ENCODE peak calls at places on chromosome 10, in eight cellular contexts. M is HAP-1, L is NT2/D1, E is MM.1S, N is kidney epithelial cell, P is GM12878, X is GM23248, W is colonic mucosa. U is an unnamed sample.

GRCh38 chr10:122494833-122495232 is 33.5 kb downstream of the HTRA1 start:
- DNase-seq in M (no peak), L (no peak), E (no peak), N (no peak), P (no peak), X (peak), W (no peak), U (no peak)

GRCh38 chr10:123502983-123503382 is 163.2 kb upstream of the GPR26 start:
- DNase-seq in M (no peak), L (no peak), E (peak), N (no peak), P (no peak), X (no peak), W (no peak), U (peak)

GRCh38 chr10:130804281-130804680 is 507.2 kb downstream of the TCERG1L start:
- DNase-seq in M (no peak), L (no peak), E (no peak), N (no peak), P (no peak), X (no peak), W (no peak), U (no peak)

GRCh38 chr10:103276251-103276936 is 544 bp upstream of the INA start:
- DNase-seq in M (no peak), L (no peak), E (no peak), N (no peak), P (no peak), X (no peak), W (no peak), U (no peak)

GRCh38 chr10:27741173-27742091 is 4.2 kb downstream of the MKX start:
- DNase-seq in M (no peak), L (no peak), E (no peak), N (no peak), P (no peak), X (no peak), W (no peak), U (no peak)

GRCh38 chr10:105540381-105540780 is 899.3 kb downstream of the SORCS3 start:
- DNase-seq in M (no peak), L (no peak), E (peak), N (no peak), P (no peak), X (no peak), W (no peak), U (no peak)

GRCh38 chr10:1551636-1552338 is 185.5 kb downstream of the ADARB2 start:
- DNase-seq in M (no peak), L (no peak), E (no peak), N (no peak), P (no peak), X (no peak), W (no peak), U (no peak)

GRCh38 chr10:86361134-86362128 is 5.2 kb downstream of the GRID1 start:
- DNase-seq in M (no peak), L (no peak), E (no peak), N (no peak), P (no peak), X (no peak), W (no peak), U (no peak)

GRCh38 chr10:132461683-132462231 is 64.8 kb downstream of the PWWP2B start:
- DNase-seq in M (no peak), L (no peak), E (no peak), N (no peak), P (no peak), X (peak), W (peak), U (no peak)

GRCh38 chr10:67115972-67116371 is 190.1 kb downstream of the LRRTM3 start:
- DNase-seq in M (no peak), L (no peak), E (no peak), N (peak), P (no peak), X (no peak), W (no peak), U (no peak)

GRCh38 chr10:77290528-77291155 is 347.0 kb downstream of the KCNMA1 start:
- DNase-seq in M (no peak), L (no peak), E (no peak), N (peak), P (no peak), X (peak), W (no peak), U (no peak)

GRCh38 chr10:113552014-113552413 is 839 bp upstream of the HABP2 start:
- DNase-seq in M (no peak), L (no peak), E (no peak), N (no peak), P (no peak), X (no peak), W (no peak), U (no peak)

GRCh38 chr10:70162892-70163201 is 7.5 kb downstream of the SAR1A start:
- DNase-seq in M (no peak), L (no peak), E (no peak), N (no peak), P (peak), X (no peak), W (no peak), U (no peak)

GRCh38 chr10:99234067-99234738 is 1.4 kb downstream of the HPSE2 start:
- DNase-seq in M (no peak), L (peak), E (peak), N (no peak), P (peak), X (peak), W (peak), U (peak)

GRCh38 chr10:93384006-93384405 is 98.1 kb downstream of the MYOF start:
- DNase-seq in M (no peak), L (no peak), E (no peak), N (peak), P (no peak), X (no peak), W (no peak), U (no peak)

GRCh38 chr10:79230563-79231249 is 116.6 kb upstream of the PPIF start:
- DNase-seq in M (no peak), L (no peak), E (no peak), N (no peak), P (no peak), X (no peak), W (no peak), U (no peak)

GRCh38 chr10:88874271-88874670 is 5.8 kb upstream of the STAMBPL1 start:
- DNase-seq in M (no peak), L (no peak), E (no peak), N (no peak), P (no peak), X (peak), W (no peak), U (no peak)

GRCh38 chr10:91103384-91104184 is 116.9 kb upstream of the PCGF5 start:
- DNase-seq in M (no peak), L (no peak), E (no peak), N (no peak), P (peak), X (no peak), W (no peak), U (no peak)

GRCh38 chr10:118835682-118836326 is 81.0 kb upstream of the CACUL1 start:
- DNase-seq in M (no peak), L (no peak), E (no peak), N (peak), P (no peak), X (no peak), W (peak), U (no peak)

GRCh38 chr10:37991655-37992054 is 15.2 kb upstream of the ZNF25 start:
- DNase-seq in M (no peak), L (no peak), E (no peak), N (no peak), P (no peak), X (no peak), W (no peak), U (no peak)

GRCh38 chr10:47435081-47435480 is 48.8 kb downstream of the ANXA8 start:
- DNase-seq in M (no peak), L (no peak), E (no peak), N (no peak), P (no peak), X (no peak), W (no peak), U (no peak)

GRCh38 chr10:1050145-1050544 is 1.2 kb upstream of the IDI1 start:
- DNase-seq in M (no peak), L (no peak), E (peak), N (no peak), P (no peak), X (peak), W (peak), U (no peak)

GRCh38 chr10:99522078-99522479 is 10.7 kb upstream of the NKX2-3 start:
- DNase-seq in M (no peak), L (no peak), E (no peak), N (no peak), P (no peak), X (no peak), W (peak), U (no peak)

GRCh38 chr10:121490906-121491519 is 107.2 kb downstream of the FGFR2 start:
- DNase-seq in M (no peak), L (no peak), E (no peak), N (no peak), P (no peak), X (peak), W (no peak), U (no peak)

GRCh38 chr10:113492181-113492580 is 60.7 kb upstream of the HABP2 start:
- DNase-seq in M (no peak), L (no peak), E (no peak), N (no peak), P (no peak), X (peak), W (no peak), U (no peak)

GRCh38 chr10:22345301-22346086 is at the start of gene SPAG6:
- DNase-seq in M (no peak), L (no peak), E (no peak), N (no peak), P (no peak), X (peak), W (peak), U (no peak)

GRCh38 chr10:57624856-57625592 is 642.7 kb downstream of the IPMK start:
- DNase-seq in M (no peak), L (no peak), E (no peak), N (no peak), P (no peak), X (no peak), W (no peak), U (no peak)

GRCh38 chr10:35335133-35335532 is 1.2 kb upstream of the CCNY start:
- DNase-seq in M (no peak), L (no peak), E (no peak), N (no peak), P (no peak), X (peak), W (peak), U (no peak)

GRCh38 chr10:117217196-117217761 is 20.0 kb downstream of the KCNK18 start:
- DNase-seq in M (no peak), L (no peak), E (peak), N (no peak), P (no peak), X (peak), W (peak), U (no peak)

GRCh38 chr10:92997620-92998019 is 63.0 kb upstream of the CYP26C1 start:
- DNase-seq in M (no peak), L (no peak), E (no peak), N (no peak), P (no peak), X (peak), W (no peak), U (no peak)

GRCh38 chr10:7417103-7417623 is 6.3 kb upstream of the SFMBT2 start:
- DNase-seq in M (peak), L (no peak), E (peak), N (peak), P (no peak), X (peak), W (no peak), U (no peak)

DNA sequence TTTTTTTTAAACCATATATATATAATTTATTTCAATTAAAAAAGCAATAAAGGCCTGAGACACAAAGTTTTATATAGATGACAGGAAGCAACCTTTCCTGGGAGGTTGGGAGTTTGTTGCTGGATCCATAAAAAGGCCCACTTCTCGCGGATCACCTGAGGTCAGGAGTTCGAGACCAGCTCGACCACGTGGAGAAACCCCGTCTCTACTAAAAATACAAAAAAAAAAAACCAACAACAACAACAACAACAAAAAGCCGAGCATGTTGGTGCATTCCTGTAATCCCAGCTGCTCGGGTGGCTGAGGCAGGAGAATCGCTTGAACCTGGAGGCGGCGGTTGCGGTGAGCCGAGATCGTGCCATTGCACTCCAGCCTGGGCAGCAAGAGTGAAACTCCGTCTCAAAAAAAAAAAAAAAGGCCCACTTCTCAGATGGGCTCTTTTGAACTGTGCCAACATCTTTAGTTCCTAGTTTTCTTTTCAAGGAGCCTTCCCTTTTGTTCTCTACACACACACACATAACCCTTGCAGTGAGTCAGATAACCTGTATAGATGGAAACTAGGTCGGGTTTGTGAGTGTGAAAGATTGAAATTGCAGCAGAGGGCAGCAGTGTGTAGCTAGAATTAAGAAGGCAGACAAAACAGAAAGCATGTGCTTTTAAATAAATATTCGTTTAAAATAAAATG is 1.2 kb upstream of the SMNDC1 start:
- DNase-seq in M (peak), L (peak), E (peak), N (peak), P (peak), X (peak), W (peak), U (peak)
- H3K4me3 ChIP-seq in M (peak), L (no peak), E (peak), N (no peak), P (no peak), X (peak), W (no peak), U (no peak)

GRCh38 chr10:29392376-29393021 is 103.6 kb downstream of the LYZL1 start:
- DNase-seq in M (peak), L (no peak), E (no peak), N (no peak), P (no peak), X (peak), W (peak), U (no peak)

GRCh38 chr10:29386347-29386999 is 97.6 kb downstream of the LYZL1 start:
- DNase-seq in M (peak), L (no peak), E (peak), N (no peak), P (no peak), X (peak), W (no peak), U (no peak)

GRCh38 chr10:29389493-29389892 is 100.6 kb downstream of the LYZL1 start:
- DNase-seq in M (no peak), L (no peak), E (no peak), N (no peak), P (no peak), X (no peak), W (no peak), U (no peak)

GRCh38 chr10:29387269-29387668 is 98.4 kb downstream of the LYZL1 start:
- DNase-seq in M (no peak), L (no peak), E (no peak), N (no peak), P (no peak), X (no peak), W (no peak), U (no peak)

GRCh38 chr10:29389935-29390334 is 101.1 kb downstream of the LYZL1 start:
- DNase-seq in M (no peak), L (no peak), E (no peak), N (no peak), P (no peak), X (no peak), W (no peak), U (no peak)
- H3K4me3 ChIP-seq in M (no peak), L (no peak), E (no peak), N (no peak), P (no peak), X (no peak), W (no peak), U (no peak)

DNA sequence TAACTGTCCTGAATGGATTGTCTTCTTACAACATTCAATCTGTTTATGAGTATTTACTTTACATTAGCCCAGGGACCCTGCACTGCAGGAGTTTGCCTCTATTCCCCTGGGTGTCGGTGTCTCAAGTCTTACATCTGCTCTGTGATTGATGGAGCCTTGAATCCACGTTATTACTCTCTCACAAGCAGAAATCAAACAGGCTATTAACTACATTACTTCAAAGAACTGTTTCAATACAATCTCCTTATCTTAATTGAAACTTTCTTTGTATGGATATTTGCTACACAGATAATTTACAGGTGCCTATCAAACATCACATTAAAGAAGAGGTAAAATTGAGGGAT is 3.1 kb upstream of the ARID5B start:
- DNase-seq in M (peak), L (no peak), E (peak), N (no peak), P (no peak), X (no peak), W (no peak), U (no peak)
- H3K4me3 ChIP-seq in M (no peak), L (no peak), E (peak), N (no peak), P (peak), X (peak), W (no peak), U (no peak)

DNA sequence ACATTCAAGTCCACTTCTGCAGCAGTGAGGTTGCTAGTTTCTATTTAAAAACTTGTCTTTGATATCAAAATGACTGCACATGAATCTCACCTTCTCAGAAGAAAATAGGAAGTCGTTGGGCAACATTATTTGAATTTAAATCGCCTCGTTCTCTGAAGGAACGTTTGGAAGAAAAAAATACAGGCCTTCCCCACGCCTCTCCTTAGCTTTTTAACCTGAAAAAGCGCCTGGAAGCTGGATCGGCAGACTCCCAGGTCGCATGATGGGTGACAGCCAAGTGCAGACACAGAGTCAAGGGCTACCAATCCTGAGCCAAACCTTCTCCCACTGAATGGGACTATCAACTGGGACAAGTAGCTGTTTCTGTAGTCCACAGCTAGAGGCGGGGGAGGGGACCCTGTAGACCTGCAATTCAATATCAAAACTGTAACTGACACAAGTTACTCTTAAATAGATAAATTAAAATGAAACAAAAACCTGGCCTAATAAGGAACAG is 2.2 kb downstream of the FAM53B start:
- DNase-seq in M (peak), L (no peak), E (no peak), N (no peak), P (no peak), X (no peak), W (no peak), U (no peak)
- H3K4me3 ChIP-seq in M (peak), L (peak), E (peak), N (no peak), P (peak), X (peak), W (peak), U (peak)

U was measured in GM12864.